ENCODE peak calls at places on chromosomes 5 and 9, in ten cellular contexts. Z is NCI-H1105 treated with DMSO at 0.1 percent for 48 hours; M is HFFc6; D is GM23248; Q is fibroblast of lung; P is stimulated activated CD8-positive, alpha-beta memory T cell treated with anti-CD3 and anti-CD28 coated beads, Interleukin-12 subunit alpha, Interleukin-12 subunit beta, amount 100 ng/mL, for 1 hour; W is HCEC 1CT; H is T-helper 1 cell; N is T-cell; T is neural crest cell. L is an unnamed sample.

GRCh38 chr5:143582869-143583268 is 179.4 kb upstream of the NR3C1 start:
- DNase-seq in Z (no peak), M (no peak), D (peak; percentile 31), Q (no peak), P (no peak), W (peak; percentile 60), H (no peak), N (no peak), T (no peak), L (no peak)

GRCh38 chr5:31366941-31367340 is 165.0 kb downstream of the DROSHA start:
- DNase-seq in Z (no peak), M (peak; percentile 43), D (peak; percentile 70), Q (peak; percentile 76), P (no peak), W (peak; percentile 16), H (no peak), N (no peak), T (no peak), L (no peak)

GRCh38 chr9:121738969-121739368 is 87.5 kb downstream of the DAB2IP start:
- DNase-seq in Z (no peak), M (no peak), D (peak; percentile 55), Q (peak; percentile 52), P (no peak), W (no peak), H (no peak), N (no peak), T (no peak), L (no peak)

GRCh38 chr5:176844281-176844680 is 33.9 kb downstream of the UNC5A start:
- DNase-seq in Z (no peak), M (no peak), D (no peak), Q (no peak), P (no peak), W (no peak), H (no peak), N (no peak), T (no peak), L (no peak)

GRCh38 chr5:37437716-37438115 is 58.6 kb downstream of the WDR70 start:
- DNase-seq in Z (no peak), M (no peak), D (peak; percentile 6), Q (peak; percentile 62), P (no peak), W (peak; percentile 4), H (no peak), N (no peak), T (no peak), L (no peak)

GRCh38 chr5:111999286-111999685 is 242.3 kb upstream of the NREP start:
- DNase-seq in Z (no peak), M (peak; percentile 60), D (peak; percentile 68), Q (peak; percentile 97), P (no peak), W (peak; percentile 89), H (no peak), N (no peak), T (no peak), L (no peak)

GRCh38 chr5:101605700-101606099 is 690.4 kb downstream of the SLCO4C1 start:
- DNase-seq in Z (no peak), M (no peak), D (no peak), Q (no peak), P (no peak), W (no peak), H (no peak), N (no peak), T (no peak), L (no peak)

GRCh38 chr5:81165493-81166119 is 67.5 kb upstream of the CKMT2 start:
- DNase-seq in Z (peak; percentile 47), M (peak; percentile 48), D (peak; percentile 63), Q (peak; percentile 75), P (peak; percentile 30), W (peak; percentile 61), H (peak; percentile 57), N (peak; percentile 6), T (peak; percentile 54), L (peak; percentile 91)

GRCh38 chr9:29150606-29151005 is 1577.3 kb upstream of the C9orf72 start:
- DNase-seq in Z (no peak), M (no peak), D (peak; percentile 2), Q (peak; percentile 44), P (no peak), W (no peak), H (no peak), N (no peak), T (no peak), L (no peak)

GRCh38 chr5:36680066-36680465 is 73.7 kb downstream of the SLC1A3 start:
- DNase-seq in Z (no peak), M (no peak), D (no peak), Q (no peak), P (no peak), W (no peak), H (no peak), N (no peak), T (no peak), L (no peak)

GRCh38 chr5:76331139-76331538 is 71.9 kb upstream of the IQGAP2 start:
- DNase-seq in Z (no peak), M (no peak), D (no peak), Q (no peak), P (no peak), W (no peak), H (peak; percentile 83), N (peak; percentile 18), T (no peak), L (no peak)

GRCh38 chr5:151087475-151087874 is 6.6 kb upstream of the TNIP1 start:
- DNase-seq in Z (no peak), M (no peak), D (no peak), Q (no peak), P (no peak), W (no peak), H (no peak), N (no peak), T (no peak), L (no peak)

GRCh38 chr9:110579763-110580255 is 268 bp upstream of the SVEP1 start:
- DNase-seq in Z (no peak), M (peak; percentile 68), D (peak; percentile 82), Q (peak; percentile 60), P (no peak), W (peak; percentile 83), H (no peak), N (no peak), T (peak; percentile 5), L (peak; percentile 88)

GRCh38 chr5:65441800-65442199 is 39.9 kb downstream of the ADAMTS6 start:
- DNase-seq in Z (no peak), M (no peak), D (no peak), Q (no peak), P (no peak), W (no peak), H (no peak), N (no peak), T (no peak), L (no peak)

GRCh38 chr5:169106906-169107305 is 194.0 kb downstream of the SLIT3 start:
- DNase-seq in Z (no peak), M (no peak), D (no peak), Q (no peak), P (no peak), W (no peak), H (no peak), N (no peak), T (no peak), L (no peak)

GRCh38 chr9:117938086-117938485 is 233.9 kb downstream of the TLR4 start:
- DNase-seq in Z (no peak), M (no peak), D (no peak), Q (peak; percentile 14), P (no peak), W (no peak), H (no peak), N (no peak), T (no peak), L (peak; percentile 64)

GRCh38 chr5:35853652-35854051 is 3.0 kb upstream of the IL7R start:
- DNase-seq in Z (no peak), M (no peak), D (no peak), Q (no peak), P (peak; percentile 54), W (no peak), H (peak; percentile 80), N (peak; percentile 80), T (no peak), L (no peak)

GRCh38 chr9:133705576-133705975 is 32.6 kb downstream of the SARDH start:
- DNase-seq in Z (no peak), M (no peak), D (no peak), Q (no peak), P (no peak), W (no peak), H (no peak), N (no peak), T (no peak), L (no peak)

GRCh38 chr9:9257999-9258398 is 1354.8 kb downstream of the PTPRD start:
- DNase-seq in Z (no peak), M (no peak), D (no peak), Q (no peak), P (no peak), W (no peak), H (no peak), N (no peak), T (no peak), L (no peak)

GRCh38 chr9:882416-882931 is 41.0 kb downstream of the DMRT1 start:
- DNase-seq in Z (no peak), M (no peak), D (no peak), Q (no peak), P (no peak), W (no peak), H (no peak), N (no peak), T (no peak), L (peak; percentile 83)

GRCh38 chr9:751137-752051 is 90.1 kb upstream of the DMRT1 start:
- DNase-seq in Z (no peak), M (peak; percentile 71), D (peak; percentile 56), Q (peak; percentile 51), P (no peak), W (no peak), H (peak; percentile 43), N (no peak), T (no peak), L (no peak)

GRCh38 chr5:31232273-31232888 is 38.9 kb downstream of the CDH6 start:
- DNase-seq in Z (peak; percentile 20), M (peak; percentile 47), D (peak; percentile 83), Q (peak; percentile 66), P (no peak), W (peak; percentile 54), H (peak; percentile 8), N (no peak), T (peak; percentile 28), L (peak; percentile 78)

GRCh38 chr9:77418226-77418625 is 229.9 kb downstream of the GNA14 start:
- DNase-seq in Z (no peak), M (no peak), D (no peak), Q (no peak), P (no peak), W (no peak), H (no peak), N (no peak), T (no peak), L (no peak)

GRCh38 chr9:83981126-83981871 is 694 bp downstream of the RMI1 start:
- DNase-seq in Z (peak; percentile 26), M (peak; percentile 27), D (peak; percentile 77), Q (peak; percentile 36), P (no peak), W (peak; percentile 48), H (peak; percentile 31), N (peak; percentile 6), T (peak; percentile 14), L (peak; percentile 57)

GRCh38 chr9:129166962-129167557 is 11.0 kb downstream of the IER5L start:
- DNase-seq in Z (no peak), M (peak; percentile 57), D (peak; percentile 92), Q (peak; percentile 81), P (no peak), W (peak; percentile 80), H (no peak), N (no peak), T (no peak), L (peak; percentile 86)

GRCh38 chr5:137392261-137392660 is 106.9 kb downstream of the SPOCK1 start:
- DNase-seq in Z (no peak), M (no peak), D (no peak), Q (peak; percentile 52), P (no peak), W (no peak), H (no peak), N (no peak), T (no peak), L (no peak)

GRCh38 chr5:174692982-174693422 is 31.4 kb upstream of the MSX2 start:
- DNase-seq in Z (no peak), M (no peak), D (no peak), Q (no peak), P (no peak), W (no peak), H (no peak), N (no peak), T (peak; percentile 40), L (peak; percentile 84)

GRCh38 chr5:132779961-132780360 is 2.9 kb upstream of the SEPTIN8 start:
- DNase-seq in Z (no peak), M (no peak), D (no peak), Q (no peak), P (no peak), W (no peak), H (no peak), N (no peak), T (no peak), L (no peak)